ENCODE peak calls at places on chromosomes 16 and 17, in seven cellular contexts. T, V, Z, N, A, O and Q are unnamed samples.

GRCh38 chr16:89827383-89828198 is 684 bp upstream of the SPIRE2 start:
- DNase-seq in T (no peak), V (peak; percentile 86), Z (peak; percentile 45), N (no peak), A (peak; percentile 49), O (peak; percentile 59), Q (peak; percentile 65)

GRCh38 chr16:29978081-29978480 is 4.4 kb downstream of the TAOK2 start:
- DNase-seq in T (no peak), V (no peak), Z (no peak), N (no peak), A (no peak), O (no peak), Q (no peak)

GRCh38 chr17:33140413-33141099 is 148.9 kb downstream of the SPACA3 start:
- DNase-seq in T (no peak), V (no peak), Z (no peak), N (peak; percentile 15), A (no peak), O (no peak), Q (no peak)

GRCh38 chr17:55785181-55785580 is 34.3 kb downstream of the PCTP start:
- DNase-seq in T (no peak), V (no peak), Z (no peak), N (no peak), A (no peak), O (no peak), Q (no peak)

GRCh38 chr17:50274142-50274944 is at the start of gene TMEM92:
- DNase-seq in T (no peak), V (peak; percentile 92), Z (no peak), N (peak; percentile 11), A (peak; percentile 26), O (peak; percentile 17), Q (no peak)

GRCh38 chr16:14513389-14514107 is 116.5 kb downstream of the PARN start:
- DNase-seq in T (no peak), V (no peak), Z (no peak), N (no peak), A (no peak), O (no peak), Q (no peak)

GRCh38 chr16:66382966-66383299 is 16.4 kb downstream of the CDH5 start:
- DNase-seq in T (no peak), V (no peak), Z (peak; percentile 93), N (no peak), A (peak; percentile 43), O (peak; percentile 63), Q (no peak)

GRCh38 chr16:25060920-25061319 is 45.8 kb upstream of the ARHGAP17 start:
- DNase-seq in T (no peak), V (no peak), Z (no peak), N (no peak), A (no peak), O (no peak), Q (no peak)

GRCh38 chr17:42342242-42343008 is 45.8 kb downstream of the STAT3 start:
- DNase-seq in T (no peak), V (no peak), Z (peak; percentile 44), N (no peak), A (no peak), O (peak; percentile 58), Q (no peak)

GRCh38 chr16:47493358-47494337 is 32.5 kb downstream of the PHKB start:
- DNase-seq in T (no peak), V (no peak), Z (no peak), N (no peak), A (no peak), O (no peak), Q (no peak)

GRCh38 chr16:1124795-1125194 is 28.1 kb upstream of the CACNA1H start:
- DNase-seq in T (no peak), V (no peak), Z (no peak), N (no peak), A (no peak), O (no peak), Q (no peak)

GRCh38 chr17:52938623-52939230 is 780.2 kb upstream of the CA10 start:
- DNase-seq in T (no peak), V (no peak), Z (no peak), N (no peak), A (no peak), O (no peak), Q (no peak)

GRCh38 chr17:80474231-80474932 is 2.0 kb downstream of the NPTX1 start:
- DNase-seq in T (no peak), V (peak; percentile 71), Z (peak; percentile 59), N (no peak), A (peak; percentile 32), O (peak; percentile 41), Q (no peak)

GRCh38 chr16:55622930-55623561 is 32.7 kb upstream of the SLC6A2 start:
- DNase-seq in T (no peak), V (peak; percentile 67), Z (peak; percentile 6), N (no peak), A (peak; percentile 72), O (no peak), Q (no peak)

GRCh38 chr17:11506635-11507034 is 91.6 kb upstream of the DNAH9 start:
- DNase-seq in T (no peak), V (peak; percentile 29), Z (peak; percentile 27), N (no peak), A (peak; percentile 2), O (no peak), Q (no peak)

GRCh38 chr17:72432143-72432604 is 311.4 kb downstream of the SOX9 start:
- DNase-seq in T (no peak), V (no peak), Z (no peak), N (no peak), A (peak; percentile 60), O (no peak), Q (no peak)

GRCh38 chr16:65950211-65950610 is 416.3 kb upstream of the CDH5 start:
- DNase-seq in T (no peak), V (no peak), Z (no peak), N (no peak), A (no peak), O (peak; percentile 14), Q (no peak)

GRCh38 chr17:69874220-69874670 is 200.8 kb upstream of the KCNJ16 start:
- DNase-seq in T (no peak), V (no peak), Z (peak; percentile 85), N (peak; percentile 20), A (no peak), O (peak; percentile 82), Q (no peak)

GRCh38 chr17:43900858-43901754 is 6.2 kb downstream of the MPP2 start:
- DNase-seq in T (no peak), V (no peak), Z (no peak), N (peak; percentile 7), A (no peak), O (no peak), Q (no peak)